ENCODE peak calls at places on chromosomes 13 and 19, in seven cellular contexts. K, S, P, E, C, V and O are unnamed samples.

GRCh38 chr19:43773725-43774102 is 7.1 kb downstream of the KCNN4 start:
- DNase-seq in K (no peak), S (no peak), P (no peak), E (no peak), C (no peak), V (no peak), O (no peak)

GRCh38 chr13:20159646-20160345 is 1.1 kb downstream of the GJA3 start:
- DNase-seq in K (no peak), S (no peak), P (no peak), E (peak), C (peak), V (no peak), O (peak)

GRCh38 chr13:61874970-61875579 is 459.4 kb upstream of the PCDH20 start:
- DNase-seq in K (no peak), S (no peak), P (no peak), E (no peak), C (no peak), V (no peak), O (no peak)

GRCh38 chr19:17311455-17312248 is 2.3 kb downstream of the DDA1 start:
- DNase-seq in K (no peak), S (no peak), P (no peak), E (peak), C (peak), V (peak), O (peak)

GRCh38 chr19:31902821-31903220 is 442.6 kb upstream of the ZNF507 start:
- DNase-seq in K (no peak), S (no peak), P (no peak), E (no peak), C (no peak), V (no peak), O (no peak)

GRCh38 chr19:7545295-7545694 is 9.8 kb downstream of the PNPLA6 start:
- DNase-seq in K (no peak), S (no peak), P (no peak), E (no peak), C (no peak), V (no peak), O (no peak)

GRCh38 chr13:40061466-40062450 is 406.3 kb downstream of the COG6 start:
- DNase-seq in K (no peak), S (no peak), P (no peak), E (peak), C (peak), V (no peak), O (no peak)

GRCh38 chr13:95411641-95412040 is 110.4 kb upstream of the ABCC4 start:
- DNase-seq in K (no peak), S (no peak), P (no peak), E (peak), C (peak), V (no peak), O (peak)

GRCh38 chr13:94061316-94061715 is 418.2 kb downstream of the DCT start:
- DNase-seq in K (no peak), S (no peak), P (no peak), E (peak), C (peak), V (peak), O (peak)